ENCODE peak calls at places on chromosomes 12 and 14, in four cellular contexts. Y is A549, V is HepG2, I is K562. B is an unnamed sample.

GRCh38 chr14:52609445-52610044 is 56.9 kb downstream of the GPR137C start:
- DNase-seq in Y (no peak), V (peak; percentile 7), I (peak; percentile 16), B (no peak)

GRCh38 chr14:26984318-26985177 is 386.7 kb upstream of the NOVA1 start:
- DNase-seq in Y (no peak), V (peak; percentile 64), I (peak; percentile 61), B (peak; percentile 31)

GRCh38 chr14:40599726-40600125 is 1007.0 kb upstream of the LRFN5 start:
- DNase-seq in Y (no peak), V (no peak), I (no peak), B (no peak)

GRCh38 chr12:85825751-85826150 is 10.5 kb downstream of the RASSF9 start:
- DNase-seq in Y (no peak), V (no peak), I (no peak), B (no peak)

GRCh38 chr12:59086124-59086523 is 165.8 kb upstream of the LRIG3 start:
- DNase-seq in Y (no peak), V (no peak), I (no peak), B (no peak)

GRCh38 chr12:13864081-13864673 is 117.2 kb downstream of the GRIN2B start:
- DNase-seq in Y (peak; percentile 65), V (peak; percentile 48), I (peak; percentile 62), B (peak; percentile 61)

GRCh38 chr14:57533214-57533613 is 39.6 kb upstream of the CCDC198 start:
- DNase-seq in Y (peak; percentile 5), V (peak; percentile 12), I (peak; percentile 21), B (no peak)

GRCh38 chr14:92531151-92531873 is 17.7 kb downstream of the RIN3 start:
- DNase-seq in Y (no peak), V (no peak), I (no peak), B (no peak)

GRCh38 chr12:73625226-73625625 is 912.4 kb upstream of the ATXN7L3B start:
- DNase-seq in Y (no peak), V (no peak), I (no peak), B (no peak)

GRCh38 chr14:36057452-36058142 is 118.9 kb downstream of the PTCSC3 start:
- DNase-seq in Y (no peak), V (no peak), I (no peak), B (no peak)

GRCh38 chr14:88765130-88765529 is 27.6 kb downstream of the EML5 start:
- DNase-seq in Y (no peak), V (no peak), I (no peak), B (peak; percentile 82)

GRCh38 chr12:91781114-91781513 is 364.5 kb downstream of the BTG1 start:
- DNase-seq in Y (no peak), V (no peak), I (no peak), B (peak; percentile 66)

DNA sequence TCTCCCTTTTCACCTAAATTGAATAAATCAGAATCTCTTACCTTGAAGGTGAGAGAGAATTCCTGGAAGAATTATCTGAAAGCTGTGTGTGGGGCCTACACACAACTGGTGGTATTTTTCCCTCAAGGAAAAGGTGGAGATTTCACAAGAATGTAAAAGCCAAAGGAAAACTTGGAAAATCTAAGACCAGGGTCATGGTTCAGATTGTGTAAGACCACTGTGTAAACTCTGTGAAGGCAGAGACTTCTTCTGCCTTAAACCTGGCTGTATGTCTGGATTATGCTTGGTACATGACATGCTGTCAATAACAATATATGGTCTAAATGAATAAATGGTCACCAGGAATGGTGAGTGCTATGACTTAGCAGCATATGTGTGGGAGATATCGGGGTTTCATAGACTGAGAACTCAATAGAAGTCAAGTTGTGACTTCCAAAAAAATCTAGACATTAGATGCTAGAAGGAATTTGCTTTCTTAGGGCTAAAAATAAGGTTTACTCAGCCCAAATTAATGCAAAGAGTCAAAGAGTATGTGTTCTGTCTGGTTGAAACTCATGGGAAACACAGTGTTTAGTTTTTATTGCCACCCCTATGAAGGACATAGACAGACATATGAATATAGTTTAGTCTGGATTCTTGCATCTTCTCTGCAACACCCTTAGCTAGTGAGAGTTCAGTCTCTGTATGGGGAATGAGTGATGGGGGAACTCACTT is 163.7 kb downstream of the SNAPC1 start:
- DNase-seq in Y (no peak), V (no peak), I (no peak), B (peak; percentile 43)
- H3K27ac ChIP-seq in Y (no peak overlapping the region), V (no peak overlapping the region), I (no peak overlapping the region), B (no peak overlapping the region)

GRCh38 chr12:79658221-79658620 is 32.5 kb downstream of the PAWR start:
- DNase-seq in Y (no peak), V (no peak), I (no peak), B (peak; percentile 65)

GRCh38 chr12:79664518-79664917 is 26.2 kb downstream of the PAWR start:
- DNase-seq in Y (no peak), V (no peak), I (no peak), B (no peak)

GRCh38 chr12:79659961-79660431 is 30.8 kb downstream of the PAWR start:
- DNase-seq in Y (no peak), V (no peak), I (no peak), B (no peak)

GRCh38 chr12:79662046-79662811 is 28.5 kb downstream of the PAWR start:
- DNase-seq in Y (no peak), V (peak; percentile 84), I (no peak), B (peak; percentile 45)

DNA sequence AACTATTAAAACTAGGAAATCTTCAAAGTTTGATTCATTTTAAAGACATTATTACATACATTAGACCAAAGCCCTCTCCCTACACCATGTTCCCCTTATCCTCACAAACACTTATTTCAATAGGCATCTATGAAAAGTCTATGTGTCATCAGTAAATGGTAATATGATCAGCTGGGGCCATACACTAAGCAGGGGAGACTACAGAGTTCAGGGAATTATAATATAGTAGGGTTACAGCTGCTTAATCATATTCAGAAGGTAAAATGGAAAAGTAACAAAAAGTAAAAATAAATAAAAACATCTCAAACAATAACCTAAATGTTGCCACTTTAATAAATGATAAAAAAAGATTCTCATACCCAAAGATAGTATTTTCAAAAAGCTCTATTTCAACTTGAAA is 29.1 kb downstream of the PAWR start:
- DNase-seq in Y (no peak), V (no peak), I (no peak), B (peak; percentile 58)
- TF ChIP-seq MAZ in Y (no peak), V (no peak), I (no peak), B (no peak)

GRCh38 chr14:104680056-104680805 is 9.2 kb upstream of the INF2 start:
- DNase-seq in Y (peak; percentile 85), V (no peak), I (no peak), B (peak; percentile 85)
- H3K27ac ChIP-seq in Y (peak overlapping the region; percentile 98), V (peak overlapping the region; percentile 56), I (no peak overlapping the region), B (peak overlapping the region; percentile 97)

GRCh38 chr12:110269622-110270124 is 11.4 kb upstream of the ATP2A2 start:
- DNase-seq in Y (peak; percentile 87), V (no peak), I (peak; percentile 84), B (peak; percentile 84)
- TF ChIP-seq MAZ in Y (no peak), V (no peak), I (peak; percentile 73), B (peak; percentile 88)

DNA sequence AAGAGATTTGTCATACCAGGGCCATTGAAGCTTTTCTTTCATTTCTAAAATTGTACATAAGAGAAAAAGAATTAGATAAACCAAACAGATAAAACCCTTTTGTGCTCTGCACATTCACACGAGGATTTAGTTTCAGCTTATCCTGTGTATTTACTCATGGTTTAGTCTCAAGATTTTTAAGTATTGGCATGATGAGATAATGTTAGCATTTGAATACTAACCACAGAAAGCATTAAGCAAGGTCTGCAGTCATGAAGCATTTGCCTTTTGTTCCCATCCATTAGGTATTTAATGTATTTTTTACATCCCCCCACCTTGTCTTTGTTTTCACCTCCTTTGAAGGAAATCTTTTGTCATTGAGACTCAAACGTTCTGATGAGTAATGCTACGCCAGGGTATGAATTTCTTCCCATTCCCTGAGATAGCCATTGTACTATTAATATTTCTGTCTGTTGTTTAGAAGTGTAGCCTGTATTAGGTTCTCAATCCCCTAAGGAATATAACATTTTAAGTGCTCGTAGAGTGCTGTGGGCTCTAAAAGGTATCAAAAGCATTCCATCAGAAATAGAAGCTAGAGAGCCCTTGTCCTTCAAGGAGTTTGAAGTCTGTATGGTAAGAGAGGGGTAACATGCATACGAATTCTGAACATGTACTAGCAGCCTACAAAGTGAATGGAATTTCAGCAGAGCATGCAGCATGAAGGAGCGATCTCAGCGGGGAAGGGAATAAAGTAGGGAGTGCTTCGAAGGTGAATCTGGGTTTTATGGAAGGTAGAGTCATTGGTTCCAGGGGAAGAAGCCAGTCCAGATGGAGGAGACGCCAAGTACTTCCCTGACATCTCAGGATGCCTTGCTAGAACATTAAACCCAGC is 22.3 kb downstream of the CRADD start:
- DNase-seq in Y (no peak), V (peak; percentile 71), I (no peak), B (peak; percentile 93)
- H3K27ac ChIP-seq in Y (peak overlapping the region; percentile 65), V (no peak overlapping the region), I (no peak overlapping the region), B (no peak overlapping the region)

GRCh38 chr12:62862259-62862881 is 72.6 kb downstream of the PPM1H start:
- DNase-seq in Y (no peak), V (no peak), I (no peak), B (peak; percentile 57)
- TF ChIP-seq MAZ in Y (no peak), V (no peak), I (no peak), B (no peak)

DNA sequence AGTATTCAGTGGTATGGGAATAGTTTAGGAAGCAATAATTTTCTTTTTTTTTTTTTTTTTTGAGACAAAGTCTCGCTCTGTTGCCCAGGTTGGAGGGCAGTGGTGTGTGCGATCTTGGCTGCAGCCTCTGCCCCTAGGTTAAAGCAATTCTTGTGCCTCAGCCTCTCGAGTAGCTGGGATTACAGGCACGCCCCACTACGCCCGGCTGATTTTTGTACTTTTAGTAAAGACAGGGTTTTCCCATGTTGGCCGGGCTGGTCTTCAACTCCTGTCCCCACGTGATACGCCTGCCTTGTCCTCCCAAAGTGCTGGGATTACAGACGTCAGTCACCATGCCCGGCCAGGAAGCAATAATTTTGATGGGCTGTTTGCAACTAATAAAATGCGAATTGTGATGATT is 62.1 kb downstream of the ATG14 start:
- DNase-seq in Y (no peak), V (no peak), I (no peak), B (no peak)
- H3K27ac ChIP-seq in Y (no peak overlapping the region), V (no peak overlapping the region), I (no peak overlapping the region), B (no peak overlapping the region)

GRCh38 chr14:55926007-55926406 is 192.2 kb upstream of the PELI2 start:
- DNase-seq in Y (no peak), V (peak; percentile 56), I (no peak), B (no peak)

GRCh38 chr14:55928316-55928715 is 189.9 kb upstream of the PELI2 start:
- DNase-seq in Y (no peak), V (no peak), I (no peak), B (no peak)

GRCh38 chr14:55930016-55930784 is 188.0 kb upstream of the PELI2 start:
- DNase-seq in Y (no peak), V (no peak), I (no peak), B (no peak)

GRCh38 chr14:55927059-55927458 is 191.2 kb upstream of the PELI2 start:
- DNase-seq in Y (no peak), V (no peak), I (no peak), B (no peak)

DNA sequence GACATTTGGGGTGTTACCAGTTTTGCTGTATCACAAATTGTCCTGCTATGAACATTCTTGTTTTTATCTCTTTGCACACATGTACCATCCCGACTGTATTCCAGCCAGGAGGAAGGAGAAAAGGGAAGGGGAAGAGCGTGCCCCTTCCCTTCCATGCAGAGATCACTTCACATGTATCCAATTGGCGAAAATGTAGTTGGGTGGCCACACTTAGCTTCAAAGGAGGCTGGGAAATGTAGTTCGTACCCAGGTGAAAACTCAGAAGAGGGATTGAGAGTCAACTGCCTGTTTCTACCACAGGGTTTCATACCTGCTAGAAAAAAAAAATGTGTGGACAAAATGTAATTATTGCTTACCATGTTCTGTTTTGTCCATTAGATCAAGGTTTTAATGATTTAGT is 189.1 kb upstream of the PELI2 start:
- DNase-seq in Y (no peak), V (no peak), I (no peak), B (no peak)
- TF ChIP-seq MAZ in Y (no peak), V (no peak), I (no peak), B (no peak)

B was measured in IMR-90.